ENCODE peak calls at places on chromosomes 5 and 9, in ten cellular contexts. V, B, H, S, D, Z, K, Q, G and F are unnamed samples.

GRCh38 chr5:113274836-113275414 is 159.9 kb downstream of the TSSK1B start:
- DNase-seq in V (no peak), B (peak; percentile 54), H (no peak), S (no peak), D (no peak), Z (no peak), K (no peak), Q (no peak), G (no peak), F (no peak)

GRCh38 chr9:126499005-126499910 is 114.5 kb upstream of the LMX1B start:
- DNase-seq in V (no peak), B (peak; percentile 68), H (peak; percentile 82), S (peak; percentile 57), D (peak; percentile 58), Z (peak; percentile 65), K (peak; percentile 46), Q (peak; percentile 48), G (peak; percentile 80), F (peak; percentile 53)

GRCh38 chr9:86099695-86100364 is 472 bp upstream of the GOLM1 start:
- DNase-seq in V (peak; percentile 57), B (peak; percentile 71), H (peak; percentile 59), S (peak; percentile 56), D (peak; percentile 76), Z (peak; percentile 86), K (peak; percentile 64), Q (no peak), G (no peak), F (peak; percentile 42)

GRCh38 chr5:134175874-134176522 is 752 bp downstream of the SKP1 start:
- DNase-seq in V (no peak), B (peak; percentile 42), H (no peak), S (no peak), D (no peak), Z (peak; percentile 71), K (peak; percentile 22), Q (peak; percentile 60), G (peak; percentile 70), F (no peak)

GRCh38 chr9:100428871-100429654 is 2.1 kb downstream of the MSANTD3 start:
- DNase-seq in V (peak; percentile 83), B (no peak), H (no peak), S (peak; percentile 96), D (peak; percentile 84), Z (peak; percentile 98), K (no peak), Q (no peak), G (no peak), F (peak; percentile 92)

GRCh38 chr9:4235951-4236804 is 63.7 kb downstream of the GLIS3 start:
- DNase-seq in V (peak; percentile 40), B (no peak), H (no peak), S (peak; percentile 63), D (peak; percentile 56), Z (peak; percentile 59), K (no peak), Q (no peak), G (no peak), F (no peak)

GRCh38 chr5:127068771-127069330 is 4.5 kb downstream of the C5orf63 start:
- DNase-seq in V (no peak), B (no peak), H (no peak), S (peak; percentile 51), D (no peak), Z (peak; percentile 32), K (no peak), Q (no peak), G (no peak), F (no peak)

GRCh38 chr9:136694163-136694864 is 7.1 kb upstream of the AGPAT2 start:
- DNase-seq in V (peak; percentile 43), B (peak; percentile 85), H (peak; percentile 92), S (peak; percentile 63), D (peak; percentile 80), Z (peak; percentile 65), K (no peak), Q (no peak), G (peak; percentile 71), F (no peak)

GRCh38 chr5:88833371-88834107 is 49.4 kb downstream of the MEF2C start:
- DNase-seq in V (no peak), B (peak; percentile 24), H (no peak), S (no peak), D (peak; percentile 19), Z (peak; percentile 89), K (peak; percentile 52), Q (peak; percentile 29), G (peak; percentile 87), F (no peak)

GRCh38 chr9:92975452-92975770 is 28.1 kb downstream of the FGD3 start:
- DNase-seq in V (no peak), B (no peak), H (no peak), S (no peak), D (no peak), Z (no peak), K (no peak), Q (no peak), G (no peak), F (no peak)

GRCh38 chr5:154168395-154168794 is 22.1 kb upstream of the GALNT10 start:
- DNase-seq in V (no peak), B (no peak), H (no peak), S (no peak), D (no peak), Z (peak; percentile 53), K (no peak), Q (no peak), G (peak; percentile 10), F (no peak)

GRCh38 chr9:92726348-92726747 is 38.3 kb downstream of the BICD2 start:
- DNase-seq in V (no peak), B (no peak), H (no peak), S (no peak), D (no peak), Z (no peak), K (no peak), Q (no peak), G (no peak), F (no peak)

GRCh38 chr5:6404129-6404528 is 25.8 kb upstream of the MED10 start:
- DNase-seq in V (no peak), B (no peak), H (no peak), S (no peak), D (no peak), Z (peak; percentile 63), K (peak; percentile 28), Q (no peak), G (no peak), F (no peak)

GRCh38 chr9:21015122-21015815 is 16.2 kb downstream of the HACD4 start:
- DNase-seq in V (no peak), B (peak; percentile 68), H (no peak), S (no peak), D (no peak), Z (no peak), K (no peak), Q (no peak), G (no peak), F (no peak)

GRCh38 chr5:33148076-33148501 is 292.7 kb upstream of the TARS1 start:
- DNase-seq in V (no peak), B (no peak), H (no peak), S (peak; percentile 93), D (peak; percentile 31), Z (peak; percentile 96), K (no peak), Q (no peak), G (no peak), F (peak; percentile 81)

GRCh38 chr9:108963459-108964143 is 29.4 kb downstream of the ABITRAM start:
- DNase-seq in V (no peak), B (no peak), H (no peak), S (no peak), D (no peak), Z (peak; percentile 61), K (no peak), Q (no peak), G (no peak), F (no peak)

GRCh38 chr5:72286798-72287197 is 33.2 kb downstream of the MRPS27 start:
- DNase-seq in V (no peak), B (no peak), H (no peak), S (no peak), D (no peak), Z (no peak), K (no peak), Q (no peak), G (no peak), F (no peak)
- H3K9me2 ChIP-seq in V (no peaks in the 10 kb centered on the region), B (no peaks in the 10 kb centered on the region), H (no peaks in the 10 kb centered on the region), S (no peaks in the 10 kb centered on the region), D (no peaks in the 10 kb centered on the region), Z (no peaks in the 10 kb centered on the region), K (no peaks in the 10 kb centered on the region), Q (no peaks in the 10 kb centered on the region), G (no peaks in the 10 kb centered on the region), F (no peaks in the 10 kb centered on the region)

GRCh38 chr9:14314929-14315753 is 1.2 kb upstream of the NFIB start:
- DNase-seq in V (no peak), B (peak; percentile 74), H (peak; percentile 91), S (peak; percentile 85), D (peak; percentile 89), Z (peak; percentile 69), K (peak; percentile 29), Q (peak; percentile 64), G (peak; percentile 83), F (peak; percentile 89)
- H3K4me2 ChIP-seq in V (peak overlapping the region; percentile 87), B (peak overlapping the region; percentile 89), H (peak overlapping the region; percentile 94), S (peak overlapping the region; percentile 89), D (peak overlapping the region; percentile 92), Z (peak overlapping the region; percentile 83), K (peak overlapping the region; percentile 69), Q (peak overlapping the region; percentile 86), G (peak overlapping the region; percentile 77), F (peak overlapping the region; percentile 81)

DNA sequence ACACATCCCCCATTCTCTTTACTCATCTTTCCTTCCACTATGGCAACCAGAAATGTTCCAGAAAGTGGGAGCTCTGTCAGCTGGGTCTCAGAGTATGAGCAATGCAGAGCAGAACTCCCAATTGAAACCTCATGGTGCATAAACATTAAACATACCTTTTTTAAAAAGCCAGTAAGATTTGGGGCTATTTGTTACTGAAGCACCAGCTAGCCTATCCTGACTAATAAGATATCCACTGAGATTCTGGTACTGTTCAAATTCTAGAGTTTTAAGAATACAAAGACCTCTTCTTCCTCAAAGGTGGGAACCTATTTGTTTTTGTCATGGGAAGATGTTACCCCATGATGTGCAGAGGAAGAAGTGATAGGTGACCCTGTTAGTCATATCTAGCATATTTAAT is 46.1 kb upstream of the EGFLAM start:
- DNase-seq in V (no peak), B (no peak), H (no peak), S (no peak), D (no peak), Z (no peak), K (no peak), Q (no peak), G (no peak), F (no peak)
- H3K9me2 ChIP-seq in V (no peaks in the 10 kb centered on the region), B (no peaks in the 10 kb centered on the region), H (no peaks in the 10 kb centered on the region), S (no peaks in the 10 kb centered on the region), D (no peaks in the 10 kb centered on the region), Z (no peaks in the 10 kb centered on the region), K (no peaks in the 10 kb centered on the region), Q (no peaks in the 10 kb centered on the region), G (no peaks in the 10 kb centered on the region), F (no peaks in the 10 kb centered on the region)

DNA sequence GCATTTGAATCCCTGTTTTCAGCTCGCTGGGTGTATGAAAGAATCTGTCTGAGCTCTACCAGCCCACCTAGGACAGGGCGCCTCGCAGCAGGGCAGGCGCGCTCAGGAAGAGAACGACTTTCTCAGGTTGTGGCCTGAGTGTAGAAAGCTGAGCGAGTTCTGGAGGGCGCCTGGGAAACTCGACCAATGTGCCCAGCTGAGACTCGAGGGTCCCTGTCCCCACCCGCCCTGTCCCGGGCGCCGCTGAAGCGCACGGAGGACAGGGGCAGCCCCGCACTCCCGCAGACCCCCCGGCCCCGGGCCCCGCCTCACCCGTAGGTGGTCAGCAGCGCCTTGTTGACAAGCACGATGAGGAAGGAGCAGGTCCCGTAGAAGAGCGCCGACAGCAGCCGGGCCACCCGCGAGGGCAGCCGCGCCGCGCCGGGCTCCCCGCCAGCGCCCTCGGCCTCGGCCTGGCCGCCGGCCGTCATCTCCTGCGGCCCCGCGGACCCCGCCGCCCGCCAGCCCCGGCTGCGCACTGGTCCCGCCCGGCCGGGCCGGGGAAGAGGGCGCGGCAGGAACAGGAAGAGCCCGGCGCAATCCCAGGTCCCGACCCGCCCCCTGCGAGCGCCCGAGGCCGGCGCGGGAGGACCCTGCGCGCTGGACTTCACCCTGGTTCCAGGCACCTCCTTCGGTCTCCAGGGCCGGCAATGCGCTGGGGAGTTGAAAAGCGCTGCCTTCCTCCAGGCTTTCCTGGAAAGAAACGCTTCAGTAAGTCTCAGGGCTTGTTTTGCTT is at the start of gene SLC35D2:
- DNase-seq in V (no peak), B (peak; percentile 88), H (peak; percentile 93), S (peak; percentile 58), D (peak; percentile 91), Z (peak; percentile 70), K (no peak), Q (no peak), G (no peak), F (peak; percentile 54)
- H3K4me2 ChIP-seq in V (peak within 1 kb of the TSS; percentile 95), B (peak within 1 kb of the TSS; percentile 90), H (peak within 1 kb of the TSS; percentile 99), S (peak within 1 kb of the TSS; percentile 91), D (peak within 1 kb of the TSS; percentile 89), Z (peak within 1 kb of the TSS; percentile 88), K (no peak within 1 kb of the TSS), Q (no peak within 1 kb of the TSS), G (no peak within 1 kb of the TSS), F (peak within 1 kb of the TSS; percentile 98)